ENCODE peak calls at places on chromosomes 5 and 9, in six cellular contexts. C is spleen, M is pancreas, Y is A549, H is mammary epithelial cell, O is psoas muscle. N is an unnamed sample.

GRCh38 chr9:85740821-85741111 is 988 bp downstream of the AGTPBP1 start:
- DNase-seq in O (no peak), M (no peak), H (no peak), C (no peak), Y (no peak), N (no peak)

GRCh38 chr5:66498791-66499207 is 97.4 kb upstream of the MAST4 start:
- DNase-seq in M (no peak), C (no peak), H (peak), O (no peak), Y (no peak), N (no peak)

GRCh38 chr5:115842089-115842881 is 550 bp downstream of the AP3S1 start:
- DNase-seq in H (peak), O (no peak), Y (peak), M (no peak), C (no peak), N (no peak)

GRCh38 chr5:581266-581665 is 30.9 kb upstream of the CEP72 start:
- DNase-seq in C (no peak), Y (no peak), M (no peak), O (no peak), H (no peak), N (no peak)

GRCh38 chr5:2806176-2806575 is 54.7 kb upstream of the IRX2 start:
- DNase-seq in M (no peak), Y (no peak), O (no peak), H (no peak), C (no peak), N (no peak)

GRCh38 chr9:9521033-9521779 is 1091.6 kb downstream of the PTPRD start:
- DNase-seq in M (no peak), O (no peak), Y (no peak), C (no peak), H (no peak), N (no peak)

GRCh38 chr5:155004138-155004744 is 9.3 kb upstream of the KIF4B start:
- DNase-seq in Y (no peak), C (no peak), M (no peak), H (peak), O (no peak), N (no peak)

GRCh38 chr5:86716121-86716520 is 98.4 kb downstream of the COX7C start:
- DNase-seq in H (no peak), C (no peak), M (no peak), Y (no peak), O (no peak), N (no peak)

GRCh38 chr5:151002250-151002649 is 18.1 kb upstream of the GPX3 start:
- DNase-seq in H (peak), O (no peak), C (no peak), M (no peak), Y (peak), N (no peak)

GRCh38 chr5:65482727-65483473 is 1.2 kb upstream of the ADAMTS6 start:
- DNase-seq in O (no peak), Y (no peak), H (peak), M (no peak), C (no peak), N (no peak)

GRCh38 chr5:139849942-139850341 is 54.3 kb downstream of the PSD2 start:
- DNase-seq in H (peak), C (no peak), Y (no peak), O (no peak), M (no peak), N (no peak)

GRCh38 chr5:10595678-10596309 is 31.9 kb downstream of the ANKRD33B start:
- DNase-seq in M (no peak), C (no peak), O (no peak), H (peak), Y (peak), N (no peak)

GRCh38 chr5:124816381-124816780 is 69.9 kb upstream of the ZNF608 start:
- DNase-seq in C (no peak), Y (no peak), H (no peak), M (no peak), O (no peak), N (no peak)

GRCh38 chr5:7763621-7764072 is 87.3 kb downstream of the CFAP90 start:
- DNase-seq in H (no peak), O (peak), Y (no peak), M (no peak), C (no peak), N (no peak)

GRCh38 chr9:104961701-104962359 is 33.9 kb upstream of the ABCA1 start:
- DNase-seq in Y (no peak), M (no peak), O (no peak), H (peak), C (no peak), N (no peak)

GRCh38 chr9:106649664-106650063 is 213.3 kb upstream of the ZNF462 start:
- DNase-seq in H (no peak), Y (no peak), M (no peak), C (no peak), O (no peak), N (no peak)

GRCh38 chr9:116395409-116396037 is 241.9 kb downstream of the PAPPA start:
- DNase-seq in O (no peak), C (no peak), M (no peak), Y (no peak), H (no peak), N (no peak)

GRCh38 chr5:100232730-100233129 is 302.4 kb upstream of the FAM174A start:
- DNase-seq in O (no peak), Y (no peak), H (no peak), C (no peak), M (no peak), N (no peak)

GRCh38 chr5:138935466-138935865 is 60.3 kb upstream of the LRRTM2 start:
- DNase-seq in C (no peak), O (no peak), H (no peak), M (no peak), Y (no peak), N (no peak)

GRCh38 chr9:122158202-122158601 is 1.4 kb downstream of the NDUFA8 start:
- DNase-seq in M (no peak), H (peak), Y (peak), C (no peak), O (no peak), N (no peak)

GRCh38 chr5:39328731-39329130 is 35.6 kb downstream of the C9 start:
- DNase-seq in M (no peak), C (no peak), H (no peak), O (no peak), Y (no peak), N (no peak)

GRCh38 chr5:107930092-107930491 is 259.4 kb upstream of the EFNA5 start:
- DNase-seq in M (no peak), Y (no peak), C (no peak), O (no peak), H (no peak), N (no peak)

GRCh38 chr5:14081791-14082190 is 61.4 kb upstream of the TRIO start:
- DNase-seq in O (no peak), Y (no peak), C (no peak), M (no peak), H (peak), N (peak)

GRCh38 chr5:45609661-45610060 is 86.5 kb downstream of the HCN1 start:
- DNase-seq in C (no peak), M (no peak), H (no peak), O (no peak), Y (no peak), N (no peak)

GRCh38 chr5:78912085-78912771 is 72.9 kb downstream of the ARSB start:
- DNase-seq in Y (no peak), O (no peak), M (no peak), C (no peak), H (no peak), N (no peak)

GRCh38 chr9:17843236-17843635 is 264.4 kb downstream of the SH3GL2 start:
- DNase-seq in O (no peak), Y (no peak), C (no peak), H (no peak), M (no peak), N (peak)

GRCh38 chr9:17832812-17833211 is 253.9 kb downstream of the SH3GL2 start:
- DNase-seq in C (no peak), M (no peak), O (no peak), H (no peak), Y (no peak), N (no peak)

GRCh38 chr9:17839744-17840143 is 260.9 kb downstream of the SH3GL2 start:
- DNase-seq in M (no peak), C (no peak), Y (no peak), H (no peak), O (no peak), N (no peak)

GRCh38 chr9:17833846-17834245 is 255.0 kb downstream of the SH3GL2 start:
- DNase-seq in O (no peak), C (no peak), Y (no peak), H (no peak), M (no peak), N (no peak)

DNA sequence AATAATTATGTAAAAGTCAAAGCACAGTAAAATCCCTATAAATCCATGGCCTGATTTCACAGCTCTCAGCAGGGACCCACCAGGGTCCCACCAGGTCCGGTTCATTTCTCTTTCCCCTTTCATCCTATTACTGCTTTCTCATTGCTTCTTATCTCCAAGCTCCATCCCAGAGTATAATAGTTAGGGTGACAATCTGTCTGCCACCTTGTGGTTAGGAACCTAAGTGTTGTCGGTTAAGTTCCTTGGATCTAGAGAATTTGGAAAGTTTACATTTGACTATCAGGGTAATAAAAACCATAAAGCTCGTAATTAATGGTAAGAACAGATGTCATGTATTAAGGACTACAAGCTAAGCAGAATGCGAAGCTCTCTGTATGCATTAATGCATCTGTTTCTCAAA is 259.1 kb downstream of the SH3GL2 start:
- DNase-seq in H (no peak), O (no peak), C (no peak), Y (no peak), M (no peak), N (no peak)
- TF ChIP-seq CTCF in H (no peak), O (no peak), C (no peak), Y (no peak), M (no peak), N (no peak)

GRCh38 chr5:173663810-173664526 is 47.5 kb upstream of the BOD1 start:
- DNase-seq in M (no peak), C (peak), H (no peak), O (peak), Y (no peak), N (no peak)
- H3K4me3 ChIP-seq in M (no peak), C (no peak), H (no peak), O (no peak), Y (no peak), N (no peak)

GRCh38 chr5:31664566-31664965 is 25.6 kb downstream of the PDZD2 start:
- DNase-seq in H (peak), C (no peak), O (no peak), M (no peak), Y (peak), N (no peak)
- TF ChIP-seq CTCF in H (no peak), C (no peak), O (no peak), M (no peak), Y (peak), N (peak)

GRCh38 chr5:180084638-180085561 is 13.3 kb upstream of the RNF130 start:
- DNase-seq in M (no peak), C (no peak), O (no peak), H (no peak), Y (no peak), N (no peak)

GRCh38 chr5:180088561-180088960 is 17.0 kb upstream of the RNF130 start:
- DNase-seq in M (no peak), Y (no peak), C (no peak), H (no peak), O (no peak), N (no peak)

GRCh38 chr5:180083529-180084060 is 12.0 kb upstream of the RNF130 start:
- DNase-seq in O (no peak), Y (no peak), M (no peak), C (no peak), H (no peak), N (no peak)

GRCh38 chr5:180086816-180087426 is 15.4 kb upstream of the RNF130 start:
- DNase-seq in O (no peak), C (no peak), H (no peak), M (no peak), Y (no peak), N (no peak)

DNA sequence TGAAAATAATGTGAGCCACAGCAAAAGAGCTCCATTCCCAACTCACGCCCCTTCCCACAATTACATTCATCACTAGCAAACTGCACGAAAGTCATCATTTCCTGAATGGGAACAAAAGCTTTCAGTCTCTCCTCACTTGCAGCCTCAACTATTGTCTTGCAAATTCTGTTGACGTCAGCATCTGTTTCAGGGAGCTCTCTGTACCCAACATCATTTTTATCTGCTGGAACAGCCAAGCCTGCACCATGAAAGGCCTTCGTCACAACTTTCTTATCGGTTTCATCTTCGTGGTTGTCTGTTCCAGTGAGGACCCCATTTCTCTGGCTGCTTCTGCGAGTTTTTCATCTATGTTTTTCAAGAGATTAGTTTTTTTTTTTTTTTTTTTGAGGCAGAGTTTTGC is 14.3 kb upstream of the RNF130 start:
- DNase-seq in O (no peak), H (no peak), M (no peak), C (no peak), Y (no peak), N (no peak)
- H3K4me3 ChIP-seq in O (no peak), H (no peak), M (no peak), C (no peak), Y (no peak), N (no peak)

N was measured in retinal pigment epithelial cell.